ENCODE peak calls at places on chromosomes 11 and 22, in seven cellular contexts. W is H9, F is H1, S is mesendoderm, J is mesenchymal stem cell, T is trophoblast cell, X is neuronal stem cell. D is an unnamed sample.

GRCh38 chr11:114116800-114117199 is 57.3 kb downstream of the ZBTB16 start:
- DNase-seq in J (no peak), T (no peak), S (no peak), W (no peak), F (no peak), X (no peak), D (no peak)

GRCh38 chr11:74311352-74311926 is at the start of gene P4HA3:
- DNase-seq in T (peak; percentile 41), S (peak; percentile 79), X (peak; percentile 39), F (peak; percentile 31), J (peak; percentile 40), W (peak; percentile 87), D (peak; percentile 28)

GRCh38 chr11:83572521-83572920 is 286.4 kb upstream of the CCDC90B start:
- DNase-seq in X (no peak), W (no peak), F (no peak), S (peak; percentile 49), J (no peak), T (no peak), D (no peak)

GRCh38 chr11:112448806-112449205 is 188.1 kb upstream of the PLET1 start:
- DNase-seq in T (no peak), S (no peak), J (no peak), F (no peak), X (no peak), W (no peak), D (no peak)

GRCh38 chr22:19434829-19435580 is 2.7 kb downstream of the MRPL40 start:
- DNase-seq in W (no peak), T (no peak), X (no peak), F (no peak), S (no peak), J (no peak), D (no peak)

GRCh38 chr11:1574256-1575242 is 2.5 kb upstream of the DUSP8 start:
- DNase-seq in T (no peak), S (no peak), X (no peak), F (no peak), W (peak; percentile 63), J (peak; percentile 25), D (peak; percentile 23)

GRCh38 chr22:19218541-19219233 is 40.2 kb upstream of the SLC25A1 start:
- DNase-seq in F (no peak), T (no peak), W (no peak), X (no peak), S (no peak), J (no peak), D (no peak)

GRCh38 chr11:134599180-134599810 is 187.3 kb upstream of the B3GAT1 start:
- DNase-seq in J (no peak), T (no peak), W (peak; percentile 26), S (peak; percentile 27), F (no peak), X (no peak), D (no peak)

GRCh38 chr22:18091916-18092526 is 14.2 kb downstream of the PEX26 start:
- DNase-seq in S (no peak), J (no peak), W (no peak), T (no peak), F (no peak), X (no peak), D (peak; percentile 43)

GRCh38 chr11:122981388-122982264 is at the start of gene BSX:
- DNase-seq in X (peak; percentile 88), W (peak; percentile 96), S (peak; percentile 93), T (peak; percentile 31), F (peak; percentile 78), J (peak; percentile 43), D (peak; percentile 17)

DNA sequence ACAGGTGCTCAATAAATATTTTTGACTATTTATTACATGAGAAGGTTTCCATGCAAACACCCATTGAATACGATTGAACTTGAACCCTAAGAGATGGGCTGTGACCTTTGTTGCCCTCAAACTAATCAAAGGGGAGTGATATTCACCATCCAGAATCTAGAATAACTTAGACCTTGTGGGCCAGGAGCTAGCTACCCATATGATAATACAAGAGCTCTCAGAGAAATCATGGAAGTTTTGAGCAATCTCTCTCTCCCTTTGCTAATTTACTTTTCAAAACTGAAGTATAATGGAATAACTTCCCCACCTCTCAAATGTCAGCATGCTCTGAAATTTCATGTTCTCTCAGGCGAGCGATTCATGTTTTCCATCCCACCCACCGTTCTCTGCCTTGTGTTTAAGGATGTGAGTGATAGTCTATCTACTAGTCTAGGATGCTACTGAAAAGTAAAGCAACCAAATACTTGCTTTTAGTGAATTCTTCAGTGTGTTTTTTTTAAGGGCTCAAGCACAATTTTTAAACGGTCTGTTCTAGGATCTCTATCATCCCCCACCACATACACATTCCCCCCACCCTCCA is 33.3 kb downstream of the BARX2 start:
- DNase-seq in F (no peak), J (no peak), T (no peak), W (no peak), S (no peak), X (no peak), D (no peak)
- H3K23ac ChIP-seq in F (no peak overlapping the region), J (no peak overlapping the region), T (no peak overlapping the region), W (no peak overlapping the region), S (no peak overlapping the region), X (no peak overlapping the region), D (no peak overlapping the region)

GRCh38 chr11:72823105-72823804 is 9.0 kb downstream of the ATG16L2 start:
- DNase-seq in T (no peak), F (no peak), J (no peak), X (no peak), W (no peak), S (no peak), D (no peak)
- H3K23ac ChIP-seq in T (no peak overlapping the region), F (no peak overlapping the region), J (no peak overlapping the region), X (no peak overlapping the region), W (no peak overlapping the region), S (no peak overlapping the region), D (no peak overlapping the region)

DNA sequence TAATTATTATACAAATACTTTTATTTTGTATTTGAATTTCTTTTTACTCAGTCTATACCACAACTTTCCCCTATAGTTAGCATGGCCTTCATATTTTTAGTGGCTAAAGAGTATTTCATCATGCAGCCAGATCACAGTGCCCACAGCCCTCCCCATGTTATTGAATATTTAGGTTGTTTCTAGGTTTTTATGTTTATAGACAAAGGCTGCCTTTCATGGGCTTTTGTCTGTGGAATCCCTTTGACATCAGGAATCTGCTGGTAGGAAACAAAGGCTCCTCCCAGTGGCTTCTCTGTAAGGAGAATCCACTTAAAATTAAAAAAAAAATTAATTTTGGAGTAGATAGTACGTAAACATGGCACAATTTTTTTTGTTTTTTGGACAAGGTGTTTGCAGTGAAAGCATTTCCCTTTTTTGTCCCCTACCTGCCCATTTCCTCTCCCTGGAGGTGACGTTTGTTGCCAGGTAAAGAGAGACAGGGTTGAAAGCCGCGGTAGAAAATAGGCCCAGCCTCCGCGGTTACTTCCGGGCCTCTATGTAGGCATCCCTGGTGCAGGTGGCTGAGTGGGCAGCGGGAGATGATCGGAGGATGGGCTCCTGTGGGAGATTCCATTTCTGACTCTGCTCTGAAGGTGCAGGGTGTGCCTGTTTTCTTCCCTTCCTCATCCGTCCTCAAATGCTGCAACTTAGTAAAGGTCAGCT is 82.2 kb upstream of the OR4B1 start:
- DNase-seq in W (no peak), S (no peak), J (no peak), F (no peak), T (no peak), X (no peak), D (no peak)
- H3K23ac ChIP-seq in W (no peak overlapping the region), S (no peak overlapping the region), J (no peak overlapping the region), F (no peak overlapping the region), T (no peak overlapping the region), X (no peak overlapping the region), D (no peak overlapping the region)

DNA sequence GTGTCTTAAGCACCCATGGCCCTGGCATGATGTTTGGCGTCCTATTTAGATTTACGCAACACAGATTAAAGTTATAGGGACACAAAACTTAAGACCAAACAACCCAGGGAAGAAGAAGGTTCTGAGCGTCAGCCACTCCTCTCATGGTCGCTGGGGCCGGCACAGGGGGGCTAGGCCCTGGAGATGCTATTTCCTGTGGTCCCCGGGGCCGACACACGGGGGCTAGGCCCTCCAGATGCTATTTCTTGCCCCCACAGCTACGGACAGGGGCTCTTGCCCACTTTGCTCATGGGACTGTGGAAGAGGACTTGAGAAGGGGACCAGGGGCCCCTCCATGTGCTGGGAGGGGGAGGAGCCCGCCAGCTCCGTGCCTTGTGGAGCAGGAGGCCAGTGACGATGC is 711.2 kb downstream of the BRD1 start:
- DNase-seq in T (no peak), F (no peak), J (no peak), X (no peak), W (peak; percentile 19), S (no peak), D (no peak)
- H3K23ac ChIP-seq in T (no peak overlapping the region), F (no peak overlapping the region), J (no peak overlapping the region), X (no peak overlapping the region), W (no peak overlapping the region), S (no peak overlapping the region), D (no peak overlapping the region)

GRCh38 chr11:6633422-6634408 is 14.5 kb upstream of the TPP1 start:
- DNase-seq in F (no peak), W (no peak), J (no peak), S (no peak), T (no peak), X (no peak), D (no peak)

GRCh38 chr11:6634534-6634933 is 15.3 kb upstream of the TPP1 start:
- DNase-seq in X (no peak), T (no peak), S (no peak), J (no peak), W (no peak), F (no peak), D (no peak)

GRCh38 chr11:6631356-6631890 is 12.2 kb upstream of the TPP1 start:
- DNase-seq in S (no peak), X (no peak), T (no peak), W (peak; percentile 19), F (no peak), J (no peak), D (no peak)

GRCh38 chr11:6630632-6631291 is 11.5 kb upstream of the TPP1 start:
- DNase-seq in F (no peak), T (no peak), W (no peak), S (no peak), J (no peak), X (no peak), D (no peak)

GRCh38 chr11:6632116-6633073 is 13.2 kb upstream of the TPP1 start:
- DNase-seq in W (peak; percentile 22), S (no peak), F (no peak), J (no peak), X (no peak), T (no peak), D (no peak)
- H3K23ac ChIP-seq in W (no peak overlapping the region), S (no peak overlapping the region), F (no peak overlapping the region), J (no peak overlapping the region), X (no peak overlapping the region), T (no peak overlapping the region), D (no peak overlapping the region)

DNA sequence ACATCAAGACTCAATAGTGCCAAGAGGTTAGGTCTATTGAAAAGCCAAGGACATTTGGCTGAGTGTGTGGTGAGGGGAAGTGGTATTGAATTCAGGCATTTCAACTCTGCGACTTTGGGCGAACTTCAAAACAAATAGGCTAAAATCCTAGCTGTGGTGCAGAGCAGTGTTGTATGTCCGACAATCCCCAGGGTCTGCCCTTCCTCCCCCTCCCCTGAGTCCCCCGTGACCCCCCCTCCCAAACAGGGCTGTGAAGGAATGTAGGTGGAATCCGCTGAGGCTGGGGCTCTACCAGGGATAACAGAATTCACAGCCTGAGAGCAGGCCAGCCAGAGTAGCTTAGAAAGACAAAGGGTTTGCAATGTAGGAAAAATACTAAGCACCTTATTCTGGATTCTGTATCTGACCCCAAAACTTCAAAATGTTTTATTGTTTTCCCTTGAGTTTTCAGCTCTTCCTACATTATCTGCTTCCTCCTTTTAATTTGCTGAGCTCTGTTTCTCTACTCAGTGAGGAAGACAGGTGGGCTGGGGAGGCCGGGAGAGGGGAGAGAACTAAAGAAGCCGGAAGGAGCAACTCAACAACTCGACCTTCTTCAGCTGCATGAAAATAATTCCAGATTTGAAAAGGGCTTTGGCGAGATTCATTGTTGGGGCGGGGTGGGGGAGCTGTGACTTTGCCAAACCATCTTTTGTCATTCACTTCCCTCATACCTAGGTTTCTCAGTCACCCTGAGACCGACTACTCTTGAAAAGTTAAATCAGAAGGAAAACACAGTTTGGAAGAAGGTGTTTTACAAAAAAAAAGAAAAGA is 315.1 kb downstream of the BLID start:
- DNase-seq in W (peak; percentile 92), J (no peak), T (no peak), F (peak; percentile 70), S (peak; percentile 95), X (peak; percentile 74), D (no peak)
- H3K23ac ChIP-seq in W (no peak overlapping the region), J (no peak overlapping the region), T (no peak overlapping the region), F (no peak overlapping the region), S (no peak overlapping the region), X (no peak overlapping the region), D (no peak overlapping the region)

D was measured in IMR-90.